ENCODE peak calls at places on chromosomes 5 and 9, in five cellular contexts. D is esophagus squamous epithelium; L is CD8-positive, alpha-beta memory T cell; G is PC-3; O is dorsolateral prefrontal cortex. A is an unnamed sample.

GRCh38 chr5:72557147-72557501 is 49.9 kb upstream of the ZNF366 start:
- DNase-seq in D (no peak), L (no peak), G (no peak), O (no peak), A (no peak)

GRCh38 chr5:102815560-102816324 is 60.6 kb downstream of the PAM start:
- DNase-seq in D (no peak), L (no peak), G (no peak), O (no peak), A (no peak)

GRCh38 chr9:16445141-16445920 is 425.1 kb downstream of the BNC2 start:
- DNase-seq in D (no peak), L (no peak), G (peak), O (no peak), A (no peak)

GRCh38 chr9:105447814-105448812 is at the start of gene FSD1L:
- DNase-seq in D (peak), L (peak), G (peak), O (peak), A (no peak)

GRCh38 chr5:149345892-149346222 is 558 bp downstream of the GRPEL2 start:
- DNase-seq in D (no peak), L (peak), G (peak), O (no peak), A (no peak)

GRCh38 chr5:96530901-96531300 is 97.9 kb upstream of the PCSK1 start:
- DNase-seq in D (no peak), L (no peak), G (no peak), O (no peak), A (no peak)

GRCh38 chr5:125450803-125451202 is 704.4 kb upstream of the ZNF608 start:
- DNase-seq in D (no peak), L (no peak), G (no peak), O (no peak), A (no peak)

GRCh38 chr5:147310059-147310704 is 75.4 kb downstream of the STK32A start:
- DNase-seq in D (no peak), L (no peak), G (peak), O (no peak), A (no peak)

GRCh38 chr5:60959156-60959555 is 14.2 kb downstream of the NDUFAF2 start:
- DNase-seq in D (no peak), L (no peak), G (peak), O (no peak), A (no peak)

GRCh38 chr9:99298660-99299059 is 76.6 kb downstream of the SEC61B start:
- DNase-seq in D (no peak), L (no peak), G (no peak), O (no peak), A (no peak)

GRCh38 chr9:4555251-4555650 is 65.0 kb downstream of the SLC1A1 start:
- DNase-seq in D (no peak), L (peak), G (no peak), O (no peak), A (no peak)
- H3K27ac ChIP-seq in D (peak), L (no peak), G (no peak), O (peak), A (no peak)

GRCh38 chr5:179964015-179964414 is 56.3 kb upstream of the TBC1D9B start:
- DNase-seq in D (no peak), L (no peak), G (no peak), O (no peak), A (no peak)

GRCh38 chr5:179973391-179973790 is 65.7 kb upstream of the TBC1D9B start:
- DNase-seq in D (no peak), L (no peak), G (no peak), O (peak), A (no peak)

GRCh38 chr5:179969110-179969509 is 61.4 kb upstream of the TBC1D9B start:
- DNase-seq in D (no peak), L (no peak), G (no peak), O (no peak), A (no peak)

GRCh38 chr5:179963375-179963774 is 55.7 kb upstream of the TBC1D9B start:
- DNase-seq in D (no peak), L (no peak), G (no peak), O (no peak), A (no peak)

DNA sequence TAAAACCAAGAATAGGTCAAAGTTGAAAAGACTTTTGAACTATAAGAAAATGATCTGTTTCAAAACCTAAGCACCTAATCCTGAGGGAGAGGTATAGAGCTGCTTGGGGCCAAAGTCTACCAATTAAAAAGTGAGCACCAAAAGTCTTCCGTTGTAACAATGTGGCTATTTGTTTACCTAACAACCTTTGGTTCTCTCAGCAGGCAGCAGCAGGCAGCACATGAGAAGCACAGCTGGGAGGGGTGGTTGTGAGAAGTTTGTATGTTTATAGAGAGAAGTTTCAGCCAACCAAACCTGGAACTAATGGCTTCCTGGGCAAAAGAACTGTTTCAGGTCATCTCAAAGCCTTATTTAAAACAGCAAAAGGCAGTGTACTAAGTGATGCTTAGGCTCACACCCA is 59.8 kb upstream of the TBC1D9B start:
- DNase-seq in D (no peak), L (no peak), G (no peak), O (no peak), A (no peak)
- H3K27ac ChIP-seq in D (no peak), L (no peak), G (no peak), O (no peak), A (no peak)

DNA sequence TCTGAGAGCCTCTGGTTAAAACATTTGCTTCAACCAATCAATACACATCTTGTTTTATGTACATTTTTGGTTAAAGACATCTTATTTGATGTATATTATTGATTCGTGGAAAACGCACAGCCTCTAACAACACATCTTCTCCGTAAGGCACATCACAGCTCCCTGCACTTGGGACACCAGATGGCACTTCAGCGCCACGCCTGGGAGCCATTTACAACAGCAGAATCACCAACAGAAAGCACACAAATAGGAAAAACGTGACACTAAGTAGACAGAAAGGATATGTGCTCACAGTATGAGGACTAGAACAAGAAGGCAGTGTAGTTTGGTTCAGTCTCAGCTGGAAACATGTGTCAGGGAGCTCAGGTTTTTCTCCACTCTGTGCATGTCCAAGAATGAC is 199.7 kb downstream of the ROR2 start:
- DNase-seq in D (no peak), L (no peak), G (peak), O (peak), A (no peak)
- H3K27ac ChIP-seq in D (peak), L (no peak), G (no peak), O (no peak), A (no peak)

DNA sequence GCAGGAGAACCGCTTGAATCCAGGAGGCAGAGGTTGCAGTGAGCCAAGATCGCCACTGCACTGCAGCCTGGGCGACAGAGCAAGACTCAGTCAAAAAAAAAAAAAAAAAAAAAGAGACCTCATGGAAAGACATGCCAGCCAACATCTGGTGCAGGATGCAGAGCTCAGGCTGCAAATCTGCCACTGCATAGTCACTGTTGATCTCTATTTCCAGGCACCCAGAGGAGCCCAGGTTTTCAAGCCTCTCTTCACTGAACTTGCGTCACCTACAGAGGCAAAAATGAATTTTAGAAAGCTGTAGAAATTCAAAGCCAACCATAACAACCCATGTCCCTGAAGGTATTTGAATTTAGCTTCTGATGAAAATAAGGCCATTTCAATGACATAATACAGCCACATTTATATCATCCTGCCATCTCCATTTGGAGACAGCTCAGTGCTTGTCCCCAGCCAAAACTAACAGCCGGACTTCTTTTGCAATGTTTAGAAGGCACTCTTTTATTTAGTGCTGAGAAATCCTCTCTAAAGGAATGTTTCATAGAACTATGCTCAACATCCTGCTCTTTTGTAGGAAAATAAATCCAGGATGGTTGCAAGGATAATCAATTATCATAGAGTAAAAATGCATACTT is 113.3 kb downstream of the SNX18 start:
- DNase-seq in D (no peak), L (no peak), G (no peak), O (no peak), A (no peak)
- H3K27ac ChIP-seq in D (peak), L (no peak), G (no peak), O (peak), A (no peak)